ENCODE peak calls at places on chromosomes 16 and 17, in seven cellular contexts. J is activated CD4-positive, alpha-beta T cell treated with anti-CD3 and anti-CD28 coated beads, Interleukin-2, amount 10 ng/mL, durations not matched to agents 7 days and 5 days; Q is activated naive CD4-positive, alpha-beta T cell; P is cardiac septum; K is adrenal gland; G is germinal center; D is breast epithelium. V is an unnamed sample.
A peak's percentile ranks its signal among the peaks of the same experiment; 100 is the strongest.

GRCh38 chr17:45128331-45128730 is 4.0 kb downstream of the PLCD3 start:
- DNase-seq in J (no peak), Q (no peak), P (no peak), K (no peak), G (no peak), D (no peak), V (no peak)

GRCh38 chr17:2400877-2401425 is at the start of gene MNT:
- DNase-seq in J (peak; percentile 94), Q (peak; percentile 84), P (peak; percentile 96), K (peak; percentile 96), G (peak; percentile 95), D (peak; percentile 94), V (peak; percentile 94)

GRCh38 chr17:81135503-81136283 is 29.6 kb upstream of the PVALEF start:
- DNase-seq in J (no peak), Q (no peak), P (no peak), K (no peak), G (no peak), D (no peak), V (peak; percentile 94)

GRCh38 chr17:14525551-14526455 is 224.9 kb downstream of the HS3ST3B1 start:
- DNase-seq in J (no peak), Q (no peak), P (no peak), K (no peak), G (no peak), D (no peak), V (no peak)

GRCh38 chr17:31561469-31562412 is 170.3 kb downstream of the RAB11FIP4 start:
- DNase-seq in J (no peak), Q (no peak), P (no peak), K (no peak), G (no peak), D (no peak), V (no peak)

GRCh38 chr17:35159926-35160325 is 12.3 kb downstream of the UNC45B start:
- DNase-seq in J (no peak), Q (no peak), P (no peak), K (no peak), G (no peak), D (no peak), V (no peak)

GRCh38 chr16:24163935-24164334 is 92.2 kb upstream of the CACNG3 start:
- DNase-seq in J (no peak), Q (no peak), P (no peak), K (no peak), G (no peak), D (no peak), V (peak; percentile 7)

GRCh38 chr16:84884311-84885023 is 64.7 kb downstream of the CRISPLD2 start:
- DNase-seq in J (no peak), Q (no peak), P (no peak), K (no peak), G (no peak), D (peak; percentile 45), V (no peak)

V was measured in NCI-H69.